ENCODE peak calls at places on chromosomes 11 and 22, in ten cellular contexts. R is CD8-positive, alpha-beta T cell; X is uterus; P is aorta; K is IMR-90; U is heart right ventricle; T is body of pancreas; F is CD4-positive, CD25-positive, alpha-beta regulatory T cell; L is Peyer's patch; V is left ventricle myocardium inferior. Z is an unnamed sample.

GRCh38 chr11:15764329-15764728 is 592.0 kb downstream of the SOX6 start:
- DNase-seq in T (no peak), L (no peak), K (no peak), P (no peak), R (no peak), F (no peak), X (no peak), V (no peak), U (no peak), Z (no peak)

GRCh38 chr22:40009231-40009769 is 14.5 kb downstream of the FAM83F start:
- DNase-seq in F (no peak), T (peak; percentile 47), U (no peak), L (peak; percentile 67), P (no peak), R (no peak), K (peak; percentile 16), X (no peak), V (no peak), Z (peak; percentile 90)

GRCh38 chr11:74057251-74058151 is 48.6 kb upstream of the UCP3 start:
- DNase-seq in R (no peak), T (no peak), F (no peak), U (no peak), X (no peak), P (no peak), K (peak; percentile 88), V (no peak), L (no peak), Z (no peak)

GRCh38 chr11:77371646-77372045 is 70.2 kb upstream of the GDPD4 start:
- DNase-seq in K (no peak), U (no peak), L (no peak), F (no peak), P (no peak), R (no peak), V (no peak), T (no peak), X (no peak), Z (no peak)

GRCh38 chr22:49153921-49154320 is 673.8 kb downstream of the BRD1 start:
- DNase-seq in R (no peak), X (no peak), V (no peak), F (no peak), K (no peak), T (no peak), P (no peak), U (no peak), L (peak; percentile 28), Z (no peak)

GRCh38 chr11:86990079-86990478 is 34.9 kb upstream of the FZD4 start:
- DNase-seq in F (no peak), K (peak; percentile 21), T (no peak), L (no peak), V (no peak), R (no peak), P (no peak), U (no peak), X (no peak), Z (no peak)

GRCh38 chr11:84289381-84289906 is 1003.3 kb upstream of the CCDC90B start:
- DNase-seq in P (no peak), K (peak; percentile 78), R (no peak), T (no peak), X (no peak), L (no peak), F (no peak), U (no peak), V (no peak), Z (no peak)

GRCh38 chr11:25860677-25861445 is 471.1 kb upstream of the ANO3 start:
- DNase-seq in X (no peak), K (peak; percentile 15), L (no peak), P (no peak), R (no peak), T (no peak), V (no peak), U (no peak), F (no peak), Z (no peak)

DNA sequence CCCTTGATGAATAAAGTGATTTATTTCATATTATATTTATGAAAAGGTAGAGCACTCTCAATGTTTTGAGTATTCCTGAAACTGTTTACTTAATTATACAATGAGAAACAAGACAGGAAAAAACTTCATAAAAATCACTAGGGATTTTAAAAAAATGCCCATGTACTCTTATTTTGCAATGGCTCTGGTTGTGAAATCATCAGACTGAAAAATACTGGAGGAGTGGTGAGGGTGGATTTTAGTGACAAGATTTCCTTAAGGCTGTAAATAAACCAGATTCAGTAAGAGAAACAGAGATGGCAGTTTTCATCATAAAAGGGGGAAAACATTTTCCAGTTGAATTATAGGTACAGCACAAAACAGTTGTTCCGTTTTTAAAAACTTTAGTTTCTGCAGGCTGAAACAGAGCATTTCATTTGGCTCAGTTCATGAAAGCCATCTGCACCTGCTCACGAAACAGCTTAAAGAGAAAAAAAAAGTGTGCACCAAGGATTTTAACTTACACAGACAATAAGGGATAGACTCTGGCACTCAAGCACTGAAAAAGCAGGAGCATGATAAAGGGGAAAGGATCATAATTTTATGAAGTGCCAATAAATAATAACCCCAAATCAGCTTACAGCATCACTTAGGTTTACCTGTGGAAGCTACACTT is 100.7 kb downstream of the MAML2 start:
- DNase-seq in T (no peak), F (no peak), K (no peak), X (no peak), L (no peak), V (no peak), P (no peak), R (no peak), U (no peak), Z (no peak)
- H3K4me1 ChIP-seq in T (peaks cover 24% of the 10 kb centered on the region), F (peaks cover 33% of the 10 kb centered on the region), K (peaks cover 22% of the 10 kb centered on the region), X (peaks cover 4% of the 10 kb centered on the region), L (peaks cover 24% of the 10 kb centered on the region), V (peaks cover 46% of the 10 kb centered on the region), P (peaks cover 9% of the 10 kb centered on the region), R (peaks cover 56% of the 10 kb centered on the region), U (peaks cover 8% of the 10 kb centered on the region), Z (peaks cover 19% of the 10 kb centered on the region)

DNA sequence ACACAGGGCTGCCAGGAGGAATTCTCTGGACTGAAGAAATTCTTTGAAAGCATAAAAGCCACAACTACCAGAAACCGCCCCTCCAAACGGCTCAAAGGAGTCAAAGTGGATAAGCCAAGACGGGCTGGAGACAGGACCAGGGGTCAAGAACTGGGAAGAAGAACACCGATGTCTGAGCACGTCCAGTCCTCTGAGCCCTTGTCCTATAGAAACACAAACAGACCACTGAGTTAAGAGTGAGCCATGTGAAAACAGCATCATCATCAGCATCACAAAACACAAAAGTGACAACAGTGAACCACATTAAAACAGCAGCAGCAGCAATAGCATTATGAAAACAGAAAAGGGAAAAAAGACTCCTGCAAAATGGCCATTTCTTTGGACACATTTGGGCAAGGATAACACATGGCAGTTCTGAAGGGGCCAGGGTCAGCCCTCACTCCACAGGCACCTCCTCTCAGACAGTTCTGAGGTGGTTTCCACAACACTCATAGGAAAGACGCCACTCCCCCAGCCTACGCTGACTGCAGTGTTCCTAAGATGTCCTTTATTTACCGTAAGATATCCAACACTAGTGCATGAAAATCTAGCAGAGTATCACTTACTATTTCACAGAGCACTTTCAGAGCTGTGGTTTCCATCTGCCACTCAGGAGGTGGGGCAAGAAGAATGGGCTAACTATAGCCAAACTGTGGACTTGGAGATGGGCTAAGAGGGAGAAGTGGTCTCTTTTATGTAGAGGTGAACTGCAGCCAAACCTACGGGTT is 28.6 kb upstream of the YPEL1 start:
- DNase-seq in L (no peak), P (no peak), X (no peak), V (no peak), R (no peak), F (no peak), U (no peak), T (no peak), K (no peak), Z (no peak)
- H3K4me1 ChIP-seq in L (no peaks in the 10 kb centered on the region), P (no peaks in the 10 kb centered on the region), X (no peaks in the 10 kb centered on the region), V (no peaks in the 10 kb centered on the region), R (peaks cover 57% of the 10 kb centered on the region), F (peaks cover 23% of the 10 kb centered on the region), U (no peaks in the 10 kb centered on the region), T (no peaks in the 10 kb centered on the region), K (peaks cover 18% of the 10 kb centered on the region), Z (no peaks in the 10 kb centered on the region)

GRCh38 chr22:33894515-33894914 is 25.8 kb downstream of the LARGE1 start:
- DNase-seq in T (peak; percentile 17), X (no peak), F (no peak), P (no peak), V (no peak), L (no peak), K (no peak), U (no peak), R (no peak), Z (no peak)

GRCh38 chr22:33895444-33895843 is 24.8 kb downstream of the LARGE1 start:
- DNase-seq in U (no peak), V (no peak), L (no peak), R (no peak), F (no peak), X (no peak), T (no peak), P (no peak), K (no peak), Z (no peak)

GRCh38 chr22:33891992-33892391 is 28.3 kb downstream of the LARGE1 start:
- DNase-seq in T (no peak), P (no peak), F (no peak), V (no peak), X (no peak), K (no peak), U (no peak), R (no peak), L (no peak), Z (no peak)

GRCh38 chr22:33894036-33894435 is 26.2 kb downstream of the LARGE1 start:
- DNase-seq in F (no peak), X (no peak), U (no peak), V (no peak), T (no peak), L (no peak), P (no peak), R (no peak), K (no peak), Z (no peak)

DNA sequence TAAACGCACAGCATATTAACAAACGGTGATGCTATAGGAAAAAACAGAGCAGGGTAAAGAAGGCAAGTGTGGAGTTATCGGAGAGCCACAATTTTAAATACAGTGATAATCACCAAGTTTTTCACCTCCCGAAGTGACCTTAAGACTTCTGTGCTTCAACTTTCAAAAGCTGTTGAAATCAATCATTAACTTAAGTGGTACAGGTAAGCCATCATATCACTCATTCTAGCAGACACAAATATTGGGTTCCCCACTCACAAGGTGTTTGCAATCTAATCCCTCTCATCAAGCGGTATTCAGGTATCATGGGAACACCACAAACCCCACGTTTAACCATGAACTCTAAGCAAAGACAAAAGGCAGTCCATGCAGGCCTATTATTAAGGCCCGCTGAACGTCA is 26.8 kb downstream of the LARGE1 start:
- DNase-seq in L (no peak), X (no peak), P (no peak), K (no peak), U (no peak), F (no peak), R (no peak), T (no peak), V (no peak), Z (no peak)
- H3K4me1 ChIP-seq in L (peaks cover 5% of the 10 kb centered on the region), X (no peaks in the 10 kb centered on the region), P (no peaks in the 10 kb centered on the region), K (peaks cover 7% of the 10 kb centered on the region), U (peaks cover 37% of the 10 kb centered on the region), F (no peaks in the 10 kb centered on the region), R (no peaks in the 10 kb centered on the region), T (peaks cover 18% of the 10 kb centered on the region), V (peaks cover 86% of the 10 kb centered on the region), Z (peaks cover 3% of the 10 kb centered on the region)

GRCh38 chr11:62572431-62572830 is 1.3 kb downstream of the EEF1G start:
- DNase-seq in V (no peak), F (no peak), P (no peak), R (no peak), X (no peak), U (no peak), T (no peak), K (no peak), L (peak; percentile 8), Z (no peak)

GRCh38 chr11:62573592-62574362 is at the start of gene EEF1G:
- DNase-seq in T (peak; percentile 100), U (peak; percentile 100), R (peak; percentile 99), F (peak; percentile 98), L (peak; percentile 98), P (peak; percentile 99), V (peak; percentile 97), X (peak; percentile 99), K (peak; percentile 100), Z (peak; percentile 100)

GRCh38 chr11:62575156-62575555 is 1.5 kb upstream of the EEF1G start:
- DNase-seq in K (no peak), V (no peak), X (no peak), T (peak; percentile 64), L (peak; percentile 69), U (no peak), F (no peak), P (peak; percentile 56), R (no peak), Z (no peak)

GRCh38 chr11:62574363-62575057 is 819 bp upstream of the EEF1G start:
- DNase-seq in K (peak; percentile 29), T (peak; percentile 38), V (peak; percentile 41), F (no peak), X (peak; percentile 64), R (no peak), L (peak; percentile 61), P (peak; percentile 68), U (peak; percentile 36), Z (peak; percentile 54)

DNA sequence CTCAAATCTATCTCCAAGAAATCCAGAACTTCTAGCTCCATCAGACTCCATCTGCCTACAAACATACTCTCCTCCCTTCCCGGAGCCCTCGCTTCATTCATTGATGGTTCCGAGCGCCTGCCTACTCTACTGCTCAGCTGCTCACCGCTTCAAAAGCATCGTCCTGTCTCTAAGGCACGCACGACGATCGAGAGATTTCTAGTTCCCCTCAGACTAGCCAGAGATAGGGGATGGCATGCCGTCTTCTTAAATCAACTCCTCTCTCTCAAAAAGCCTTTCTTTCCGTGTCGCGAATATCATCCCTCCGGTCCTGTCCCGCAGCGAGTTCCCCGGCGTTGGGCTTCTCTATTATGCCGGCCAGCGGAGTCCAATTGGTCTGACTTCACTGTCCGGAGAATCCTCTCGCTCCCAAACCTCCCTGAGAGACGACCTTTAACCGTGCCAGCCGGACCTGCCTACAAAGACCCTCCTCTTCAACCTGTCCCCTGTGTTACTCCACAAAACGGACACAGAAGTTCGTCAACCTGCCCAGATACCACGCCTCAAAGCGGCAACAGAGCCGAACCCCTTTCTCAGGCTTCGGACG is 592 bp downstream of the EEF1G start:
- DNase-seq in L (no peak), V (no peak), R (peak; percentile 44), X (no peak), U (no peak), T (no peak), P (no peak), F (no peak), K (no peak), Z (no peak)
- H3K4me1 ChIP-seq in L (peaks cover 27% of the 10 kb centered on the region), V (peaks cover 76% of the 10 kb centered on the region), R (peaks cover 28% of the 10 kb centered on the region), X (peaks cover 12% of the 10 kb centered on the region), U (peaks cover 46% of the 10 kb centered on the region), T (peaks cover 44% of the 10 kb centered on the region), P (no peaks in the 10 kb centered on the region), F (peaks cover 35% of the 10 kb centered on the region), K (peaks cover 12% of the 10 kb centered on the region), Z (peaks cover 8% of the 10 kb centered on the region)

Z was measured in endodermal cell.